ENCODE peak calls at places on chromosomes 7 and 10, in eight cellular contexts. J is neural progenitor cell; T is progenitor cell of endocrine pancreas; L is head of caudate nucleus; Y is Calu3; H is stimulated activated CD4-positive, alpha-beta T cell treated with anti-CD3 and anti-CD28 coated beads, Interleukin-2, amount 100 ng/mL, for 4 hours; P is CD8-positive, alpha-beta memory T cell; E is ecto neural progenitor cell. R is an unnamed sample.

GRCh38 chr7:100349757-100350156 is 8.2 kb upstream of the PILRB start:
- DNase-seq in J (no peak), T (no peak), L (no peak), Y (no peak), H (no peak), P (no peak), E (no peak), R (no peak)

GRCh38 chr7:28018020-28018419 is 162.6 kb downstream of the JAZF1 start:
- DNase-seq in J (no peak), T (no peak), L (no peak), Y (no peak), H (no peak), P (no peak), E (no peak), R (no peak)

GRCh38 chr7:144508702-144509101 is 105.2 kb upstream of the NOBOX start:
- DNase-seq in J (no peak), T (no peak), L (peak), Y (no peak), H (no peak), P (no peak), E (no peak), R (no peak)

GRCh38 chr10:35876248-35876647 is 234.2 kb upstream of the FZD8 start:
- DNase-seq in J (no peak), T (no peak), L (no peak), Y (no peak), H (no peak), P (no peak), E (no peak), R (no peak)

GRCh38 chr10:1130226-1130625 is 74.0 kb downstream of the WDR37 start:
- DNase-seq in J (no peak), T (no peak), L (no peak), Y (no peak), H (no peak), P (no peak), E (no peak), R (no peak)

GRCh38 chr10:132858121-132859081 is 72.5 kb upstream of the NKX6-2 start:
- DNase-seq in J (no peak), T (no peak), L (no peak), Y (no peak), H (no peak), P (no peak), E (no peak), R (no peak)

GRCh38 chr10:110206988-110207804 is at the start of gene MXI1:
- DNase-seq in J (peak), T (peak), L (peak), Y (peak), H (no peak), P (no peak), E (peak), R (peak)

GRCh38 chr7:41156268-41156667 is 546.6 kb downstream of the INHBA start:
- DNase-seq in J (peak), T (no peak), L (no peak), Y (no peak), H (no peak), P (no peak), E (no peak), R (no peak)

GRCh38 chr10:89064764-89065163 is 74.2 kb downstream of the FAS start:
- DNase-seq in J (no peak), T (no peak), L (no peak), Y (no peak), H (no peak), P (no peak), E (no peak), R (no peak)

GRCh38 chr10:101292194-101293006 is 61.6 kb upstream of the BTRC start:
- DNase-seq in J (peak), T (no peak), L (peak), Y (no peak), H (no peak), P (no peak), E (no peak), R (no peak)

GRCh38 chr10:132698761-132699391 is 87.1 kb downstream of the NKX6-2 start:
- DNase-seq in J (no peak), T (no peak), L (peak), Y (no peak), H (no peak), P (no peak), E (peak), R (no peak)

GRCh38 chr7:150949971-150950491 is 28.1 kb downstream of the KCNH2 start:
- DNase-seq in J (no peak), T (no peak), L (no peak), Y (no peak), H (no peak), P (no peak), E (peak), R (no peak)

R was measured in GOT3.